ENCODE peak calls at places on chromosomes 11 and 22, in four cellular contexts. K, W, H and R are unnamed samples. For H3K27me3, the result is how much of the 10 kb centered on the place peaks cover.

GRCh38 chr11:104968856-104969776 is 742 bp upstream of the CASP4 start:
- DNase-seq in K (peak), W (no peak), H (no peak), R (no peak)

GRCh38 chr22:17796695-17797094 is 22.4 kb upstream of the BID start:
- DNase-seq in K (no peak), W (no peak), H (no peak), R (no peak)

GRCh38 chr11:31214337-31214736 is 155.2 kb downstream of the DCDC1 start:
- DNase-seq in K (no peak), W (no peak), H (no peak), R (no peak)

GRCh38 chr11:65861165-65861505 is 902 bp downstream of the MUS81 start:
- DNase-seq in K (no peak), W (no peak), H (no peak), R (no peak)

GRCh38 chr22:27370281-27370680 is 431.3 kb downstream of the MN1 start:
- DNase-seq in K (no peak), W (no peak), H (no peak), R (peak)

GRCh38 chr11:33620423-33621120 is 80.1 kb downstream of the C11orf91 start:
- DNase-seq in K (peak), W (no peak), H (peak), R (peak)

GRCh38 chr11:123576082-123576481 is 78.3 kb downstream of the SCN3B start:
- DNase-seq in K (no peak), W (no peak), H (no peak), R (no peak)

GRCh38 chr11:66607126-66607834 is 9.2 kb upstream of the RBM14 start:
- DNase-seq in K (peak), W (no peak), H (no peak), R (peak)

GRCh38 chr11:65132238-65132987 is 1.9 kb downstream of the SYVN1 start:
- DNase-seq in K (no peak), W (no peak), H (no peak), R (no peak)

GRCh38 chr11:70476669-70477068 is 78.3 kb downstream of the CTTN start:
- DNase-seq in K (peak), W (no peak), H (no peak), R (no peak)

GRCh38 chr11:134074346-134074745 is 5.5 kb downstream of the JAM3 start:
- DNase-seq in K (peak), W (no peak), H (no peak), R (no peak)

GRCh38 chr11:12280838-12281565 is 96.4 kb upstream of the PARVA start:
- DNase-seq in K (peak), W (no peak), H (no peak), R (peak)

DNA sequence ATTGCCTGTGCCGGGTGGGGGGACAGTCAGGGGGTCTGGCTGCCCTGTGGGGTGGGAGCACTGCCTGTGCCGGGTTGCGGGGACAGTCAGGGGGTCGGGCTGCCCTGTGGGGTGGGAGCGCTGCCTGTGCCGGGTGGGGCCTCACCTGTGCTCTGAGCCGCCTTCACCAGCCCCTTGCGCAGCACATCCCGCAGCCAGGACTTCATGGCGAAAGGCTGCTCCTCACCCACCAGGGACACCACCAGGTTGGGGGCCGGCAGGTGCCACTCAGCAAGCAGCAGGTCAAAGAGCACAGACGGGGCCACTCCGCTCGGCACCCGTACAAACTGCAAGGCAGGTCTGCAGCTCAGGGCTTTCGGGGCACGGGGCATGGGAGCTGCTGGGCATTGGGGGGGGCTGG is 21.4 kb downstream of the TSSC4 start:
- DNase-seq in K (no peak), W (no peak), H (no peak), R (no peak)
- H3K27me3 ChIP-seq in K (under half), W (under half), H (under half), R (under half)

GRCh38 chr22:37312549-37313183 is 30.4 kb downstream of the CYTH4 start:
- DNase-seq in K (no peak), W (no peak), H (no peak), R (no peak)
- H3K27me3 ChIP-seq in K (under half), W (under half), H (under half), R (under half)

GRCh38 chr11:64102005-64102738 is 63.7 kb downstream of the MACROD1 start:
- DNase-seq in K (no peak), W (no peak), H (no peak), R (no peak)

GRCh38 chr11:64100782-64101358 is 65.0 kb downstream of the MACROD1 start:
- DNase-seq in K (no peak), W (no peak), H (no peak), R (no peak)

GRCh38 chr11:64100345-64100744 is 64.6 kb downstream of the FLRT1 start:
- DNase-seq in K (no peak), W (no peak), H (no peak), R (no peak)

GRCh38 chr11:64103377-64103985 is 62.4 kb downstream of the MACROD1 start:
- DNase-seq in K (no peak), W (no peak), H (no peak), R (no peak)

DNA sequence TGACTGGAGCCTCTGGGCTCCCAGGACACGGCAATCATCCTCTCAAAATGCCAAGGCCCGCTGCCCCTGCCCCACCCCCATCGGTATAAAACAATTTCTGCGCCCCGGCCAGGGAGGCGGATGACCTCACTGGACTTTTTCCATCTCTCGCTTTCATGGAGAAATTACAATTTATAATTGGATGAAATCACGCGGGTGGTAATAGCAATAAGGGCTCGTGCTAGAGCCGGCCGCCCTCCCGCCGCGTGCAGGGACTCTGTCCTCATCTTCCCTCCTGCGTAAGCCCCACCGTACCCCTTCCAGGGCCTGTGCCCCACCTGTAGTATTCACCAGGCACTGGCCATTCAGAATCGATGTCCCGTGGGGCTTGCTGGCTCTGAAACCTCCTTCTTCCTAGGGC is 64.5 kb downstream of the MACROD1 start:
- DNase-seq in K (peak), W (no peak), H (no peak), R (no peak)
- H3K27me3 ChIP-seq in K (under half), W (under half), H (under half), R (under half)

DNA sequence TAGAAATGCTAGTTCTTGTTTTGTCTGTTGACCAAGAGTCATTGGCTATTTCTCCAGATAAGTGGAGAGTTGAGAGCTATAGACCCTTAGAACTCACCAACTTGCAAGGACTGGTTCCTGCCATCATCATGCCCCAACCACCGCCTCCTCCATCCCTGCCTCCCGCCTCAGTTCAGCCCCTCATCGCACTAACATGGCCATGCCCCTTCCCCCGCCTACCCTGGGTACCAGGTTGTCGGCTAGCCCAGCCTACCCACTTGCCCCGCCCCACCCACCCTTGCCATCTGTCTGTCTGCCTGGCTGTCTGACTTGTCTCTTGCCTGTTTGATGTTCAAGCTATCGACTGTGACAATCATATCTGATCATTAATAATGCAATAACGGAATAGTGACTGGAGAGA is 154.1 kb downstream of the TRIM29 start:
- DNase-seq in K (no peak), W (no peak), H (no peak), R (no peak)
- H3K27me3 ChIP-seq in K (half or more), W (under half), H (half or more), R (under half)

GRCh38 chr11:32429477-32429876 is 5.9 kb downstream of the WT1 start:
- DNase-seq in K (no peak), W (no peak), H (no peak), R (no peak)

GRCh38 chr11:32428665-32429293 is 6.6 kb downstream of the WT1 start:
- DNase-seq in K (no peak), W (no peak), H (no peak), R (no peak)

GRCh38 chr11:32427616-32427934 is 7.8 kb downstream of the WT1 start:
- DNase-seq in K (no peak), W (no peak), H (no peak), R (no peak)

GRCh38 chr11:32426819-32427615 is 8.3 kb downstream of the WT1 start:
- DNase-seq in K (no peak), W (peak), H (no peak), R (no peak)

DNA sequence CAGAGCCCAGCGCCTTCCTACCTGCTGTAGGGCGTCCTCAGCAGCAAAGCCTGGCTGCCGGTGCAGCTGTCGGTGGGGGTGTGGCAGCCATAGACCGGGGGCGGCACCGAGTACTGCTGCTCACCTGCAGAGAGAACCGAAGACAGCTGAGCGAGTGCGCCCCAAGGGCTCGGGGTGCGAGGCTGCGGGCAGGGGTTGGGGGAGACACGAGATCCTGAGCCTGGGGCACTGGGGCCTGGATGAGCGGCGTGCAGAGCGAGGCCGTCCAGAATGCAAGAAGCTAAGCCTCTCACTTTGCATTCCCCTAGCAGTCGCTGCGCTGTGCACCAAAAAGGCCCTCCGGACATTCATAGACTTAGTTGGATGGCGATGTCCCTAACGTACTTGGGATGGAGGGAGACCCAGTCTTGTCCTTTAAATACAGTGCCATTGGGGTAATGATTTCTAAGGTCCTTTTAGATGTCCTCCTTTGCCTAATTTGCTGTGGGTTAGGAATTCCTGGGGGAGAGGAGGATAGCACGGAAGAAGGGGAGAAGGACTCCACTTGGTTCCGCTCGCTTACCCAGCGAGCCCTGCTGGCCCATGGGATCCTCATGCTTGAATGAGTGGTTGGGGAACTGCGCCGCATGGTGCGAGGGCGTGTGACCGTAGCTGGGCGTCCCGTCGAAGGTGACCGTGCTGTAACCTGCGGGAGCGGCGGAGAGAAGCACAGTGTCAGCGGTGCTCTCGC is 7.2 kb downstream of the WT1 start:
- DNase-seq in K (no peak), W (no peak), H (no peak), R (no peak)
- H3K27me3 ChIP-seq in K (half or more), W (half or more), H (half or more), R (under half)

GRCh38 chr11:1656061-1656441 is 26.5 kb downstream of the KRTAP5-5 start:
- DNase-seq in K (no peak), W (no peak), H (no peak), R (no peak)

GRCh38 chr11:1659478-1659877 is 29.9 kb downstream of the KRTAP5-5 start:
- DNase-seq in K (no peak), W (no peak), H (no peak), R (no peak)

GRCh38 chr11:1654388-1655167 is 25.0 kb downstream of the KRTAP5-5 start:
- DNase-seq in K (no peak), W (no peak), H (no peak), R (no peak)

GRCh38 chr11:1655168-1656060 is 25.8 kb downstream of the KRTAP5-5 start:
- DNase-seq in K (no peak), W (no peak), H (no peak), R (no peak)

DNA sequence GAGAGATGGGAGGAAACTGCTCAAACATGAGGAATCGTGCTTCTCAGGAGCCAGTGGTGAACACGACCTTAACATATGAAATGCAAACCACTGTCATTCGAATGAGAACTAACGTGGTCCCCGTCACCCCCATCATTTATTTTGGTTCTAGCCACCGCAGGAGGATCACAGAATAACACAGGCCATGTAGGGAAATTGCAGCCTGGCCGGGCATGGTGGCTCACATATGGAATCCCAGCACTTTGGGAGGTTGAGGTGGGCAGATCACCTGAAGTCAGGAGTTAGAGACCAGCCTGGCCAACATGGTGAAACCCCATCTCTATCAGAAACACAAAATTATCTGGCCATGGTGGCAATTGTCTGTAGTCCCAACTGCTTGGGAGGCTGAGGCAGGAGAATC is 27.1 kb downstream of the KRTAP5-5 start:
- DNase-seq in K (no peak), W (no peak), H (no peak), R (no peak)
- H3K27me3 ChIP-seq in K (under half), W (under half), H (under half), R (under half)

DNA sequence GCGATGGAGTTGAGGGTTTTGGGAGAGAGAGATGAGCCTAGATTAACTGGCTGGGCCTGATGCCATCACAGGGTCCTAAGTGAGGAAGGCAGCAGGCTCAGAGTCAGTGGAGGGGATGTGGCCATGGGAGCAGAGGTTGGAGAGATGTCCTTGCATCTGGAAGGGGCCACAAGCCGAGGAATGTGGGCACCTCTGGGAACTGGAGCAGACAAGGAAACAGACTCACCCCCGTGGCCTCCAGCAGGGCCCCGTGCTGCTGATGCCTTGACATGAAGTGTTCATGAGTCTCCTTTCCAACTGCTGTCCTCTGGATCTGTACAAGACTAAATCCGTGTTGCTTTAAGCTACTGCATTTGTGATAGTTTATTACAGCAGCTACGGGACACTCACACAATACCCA is 49.2 kb downstream of the SHISAL1 start:
- DNase-seq in K (no peak), W (no peak), H (no peak), R (no peak)
- H3K27me3 ChIP-seq in K (under half), W (under half), H (under half), R (under half)

GRCh38 chr22:46749682-46750529 is 11.9 kb upstream of the CERK start:
- DNase-seq in K (peak), W (no peak), H (no peak), R (no peak)

GRCh38 chr22:46747646-46748045 is 9.6 kb upstream of the CERK start:
- DNase-seq in K (no peak), W (no peak), H (no peak), R (no peak)

GRCh38 chr22:46748948-46749681 is 11.1 kb upstream of the CERK start:
- DNase-seq in K (peak), W (no peak), H (no peak), R (peak)

GRCh38 chr22:46746620-46747019 is 8.6 kb upstream of the CERK start:
- DNase-seq in K (no peak), W (no peak), H (no peak), R (no peak)

GRCh38 chr22:46748206-46748947 is 10.3 kb upstream of the CERK start:
- DNase-seq in K (no peak), W (no peak), H (no peak), R (no peak)
- H3K27me3 ChIP-seq in K (under half), W (under half), H (under half), R (under half)